ENCODE peak calls at places on chromosomes 5 and 9, in nine cellular contexts. E, H, W, Q, X, L, B, O and S are unnamed samples.

GRCh38 chr5:38130346-38130745 is 128.0 kb upstream of the EGFLAM start:
- DNase-seq in B (no peak), Q (no peak), O (no peak), E (no peak), X (no peak), H (no peak), L (no peak), W (no peak), S (no peak)

GRCh38 chr9:133147412-133148271 is 16.1 kb downstream of the GBGT1 start:
- DNase-seq in Q (peak), L (peak), O (peak), X (peak), E (no peak), H (peak), W (peak), B (no peak), S (peak)

GRCh38 chr9:133852476-133852875 is 114.3 kb upstream of the SARDH start:
- DNase-seq in B (no peak), O (no peak), E (no peak), H (no peak), X (no peak), L (no peak), Q (no peak), W (no peak), S (no peak)

GRCh38 chr9:19551124-19551929 is 142.5 kb downstream of the ACER2 start:
- DNase-seq in O (peak), B (no peak), E (no peak), X (no peak), L (no peak), W (no peak), H (no peak), Q (no peak), S (no peak)

GRCh38 chr5:160105686-160106085 is 13.6 kb downstream of the PWWP2A start:
- DNase-seq in H (no peak), O (no peak), X (no peak), Q (no peak), B (no peak), E (peak), W (no peak), L (no peak), S (no peak)

GRCh38 chr5:143582176-143582575 is 178.7 kb upstream of the NR3C1 start:
- DNase-seq in X (no peak), O (no peak), E (no peak), H (no peak), L (no peak), W (no peak), Q (no peak), B (no peak), S (no peak)

GRCh38 chr5:173204185-173204979 is 30.6 kb downstream of the NKX2-5 start:
- DNase-seq in L (no peak), B (peak), X (no peak), Q (no peak), H (no peak), W (no peak), O (peak), E (no peak), S (no peak)

GRCh38 chr5:9121597-9121996 is 424.3 kb downstream of the SEMA5A start:
- DNase-seq in O (no peak), B (no peak), E (no peak), W (no peak), L (peak), X (no peak), H (no peak), Q (no peak), S (no peak)

GRCh38 chr9:109108318-109108717 is 11.4 kb downstream of the TMEM245 start:
- DNase-seq in B (no peak), Q (no peak), O (no peak), X (no peak), E (no peak), H (no peak), L (no peak), W (no peak), S (no peak)

GRCh38 chr5:168881427-168882149 is 302.4 kb upstream of the PANK3 start:
- DNase-seq in E (peak), W (no peak), L (no peak), Q (no peak), H (peak), B (no peak), O (no peak), X (peak), S (no peak)

GRCh38 chr5:132662925-132663770 is 5.2 kb downstream of the IL13 start:
- DNase-seq in E (peak), H (no peak), B (no peak), W (no peak), X (peak), L (no peak), O (peak), Q (no peak), S (no peak)

GRCh38 chr5:68531970-68532369 is 316.4 kb downstream of the PIK3R1 start:
- DNase-seq in W (no peak), O (no peak), L (no peak), Q (no peak), E (no peak), H (no peak), B (no peak), X (no peak), S (no peak)

GRCh38 chr5:143782588-143783386 is 29.2 kb upstream of the HMHB1 start:
- DNase-seq in E (no peak), Q (no peak), X (no peak), W (peak), O (no peak), H (no peak), L (no peak), B (no peak), S (no peak)

GRCh38 chr5:65970481-65971367 is 44.3 kb downstream of the ERBIN start:
- DNase-seq in X (no peak), H (no peak), Q (no peak), B (no peak), L (no peak), E (peak), W (no peak), O (no peak), S (no peak)

GRCh38 chr9:21935631-21936030 is 58.6 kb downstream of the CDKN2A start:
- DNase-seq in Q (no peak), O (no peak), H (no peak), E (no peak), B (no peak), X (no peak), L (no peak), W (no peak), S (no peak)

GRCh38 chr5:139177809-139178581 is 20.2 kb downstream of the SIL1 start:
- DNase-seq in H (no peak), W (no peak), B (no peak), X (no peak), E (no peak), L (no peak), Q (no peak), O (no peak), S (no peak)

GRCh38 chr9:31837211-31837610 is 547.2 kb upstream of the ACO1 start:
- DNase-seq in L (no peak), O (no peak), E (no peak), B (no peak), H (no peak), X (no peak), W (no peak), Q (no peak), S (no peak)

GRCh38 chr5:178516836-178517235 is 73.4 kb downstream of the COL23A1 start:
- DNase-seq in L (no peak), X (no peak), W (no peak), H (no peak), E (no peak), B (no peak), O (no peak), Q (peak), S (no peak)

GRCh38 chr9:35914307-35914807 is 5.1 kb downstream of the SPAAR start:
- DNase-seq in X (no peak), H (peak), L (peak), W (no peak), B (no peak), O (peak), E (no peak), Q (no peak), S (no peak)

GRCh38 chr9:122941560-122942234 is 877 bp downstream of the RABGAP1 start:
- DNase-seq in Q (no peak), X (no peak), L (peak), H (no peak), O (peak), E (no peak), B (no peak), W (peak), S (no peak)

GRCh38 chr9:128689293-128689770 is 310 bp downstream of the SET start:
- DNase-seq in B (no peak), H (peak), E (no peak), O (peak), W (no peak), Q (no peak), X (no peak), L (peak), S (peak)

GRCh38 chr9:92035687-92036410 is 79.4 kb downstream of the SPTLC1 start:
- DNase-seq in X (no peak), E (no peak), L (peak), O (no peak), H (no peak), Q (no peak), W (no peak), B (peak), S (no peak)

GRCh38 chr5:65128226-65128625 is 353.5 kb downstream of the ADAMTS6 start:
- DNase-seq in L (no peak), E (no peak), Q (no peak), O (no peak), W (no peak), X (no peak), H (no peak), B (no peak), S (no peak)

GRCh38 chr9:87896891-87897290 is 14.2 kb downstream of the SPATA31E1 start:
- DNase-seq in E (no peak), X (no peak), W (no peak), B (no peak), O (no peak), H (no peak), Q (no peak), L (no peak), S (no peak)

GRCh38 chr9:89899476-89900047 is 294.8 kb downstream of the GADD45G start:
- DNase-seq in Q (no peak), H (no peak), E (no peak), O (no peak), X (no peak), B (peak), L (no peak), W (no peak), S (no peak)

GRCh38 chr5:124887223-124887622 is 140.8 kb upstream of the ZNF608 start:
- DNase-seq in H (no peak), W (no peak), B (no peak), X (no peak), O (no peak), E (no peak), Q (no peak), L (no peak), S (no peak)

GRCh38 chr5:180555168-180555921 is 36.0 kb downstream of the SCGB3A1 start:
- DNase-seq in B (no peak), L (no peak), H (no peak), O (no peak), X (no peak), Q (no peak), W (no peak), E (no peak), S (no peak)

GRCh38 chr9:96874947-96875459 is 20.7 kb upstream of the ZNF782 start:
- DNase-seq in H (no peak), W (no peak), Q (no peak), B (peak), E (peak), O (peak), X (no peak), L (peak), S (no peak)

GRCh38 chr5:96259211-96259772 is 173.8 kb downstream of the PCSK1 start:
- DNase-seq in E (no peak), L (no peak), W (peak), H (no peak), Q (no peak), O (no peak), X (no peak), B (peak), S (no peak)

GRCh38 chr5:72388652-72389051 is 68.5 kb downstream of the PTCD2 start:
- DNase-seq in L (no peak), H (no peak), B (no peak), E (no peak), W (no peak), X (no peak), Q (no peak), O (no peak), S (no peak)

GRCh38 chr5:132300572-132301340 is 6.6 kb downstream of the SLC22A4 start:
- DNase-seq in X (no peak), L (no peak), H (no peak), Q (no peak), B (no peak), O (no peak), W (no peak), E (no peak), S (no peak)

GRCh38 chr9:111896942-111897830 is 572 bp downstream of the UGCG start:
- DNase-seq in H (peak), Q (peak), E (no peak), L (peak), W (peak), O (peak), X (peak), B (peak), S (peak)

GRCh38 chr9:109968702-109969450 is 188.9 kb downstream of the PALM2AKAP2 start:
- DNase-seq in H (no peak), L (no peak), O (no peak), E (no peak), X (no peak), Q (no peak), W (peak), B (no peak), S (no peak)

GRCh38 chr5:1536298-1537165 is 12.8 kb upstream of the LPCAT1 start:
- DNase-seq in E (peak), Q (peak), H (no peak), X (peak), W (no peak), L (peak), O (peak), B (no peak), S (peak)

GRCh38 chr9:122216798-122217418 is 11.8 kb downstream of the LHX6 start:
- DNase-seq in O (no peak), E (no peak), Q (no peak), X (no peak), B (no peak), H (no peak), L (no peak), W (no peak), S (no peak)